ENCODE peak calls at places on chromosomes 7 and 10, in nine cellular contexts. A, Z, J, P, X, N, D, H and M are unnamed samples.

GRCh38 chr10:133159950-133160812 is at the start of gene KNDC1:
- DNase-seq in A (peak), H (no peak), P (no peak), D (no peak), Z (no peak), X (no peak), N (peak), J (no peak), M (no peak)

GRCh38 chr10:131261890-131262289 is 49.6 kb downstream of the TCERG1L start:
- DNase-seq in H (no peak), J (no peak), A (no peak), D (no peak), X (no peak), N (no peak), Z (no peak), P (no peak), M (no peak)

GRCh38 chr10:124367936-124368335 is 50.8 kb downstream of the OAT start:
- DNase-seq in A (no peak), J (no peak), X (no peak), H (no peak), Z (no peak), N (no peak), P (no peak), D (no peak), M (no peak)

GRCh38 chr7:105352018-105352612 is 36.6 kb downstream of the SRPK2 start:
- DNase-seq in J (peak), X (peak), A (peak), N (peak), D (peak), Z (no peak), P (no peak), H (peak), M (peak)

GRCh38 chr10:99285846-99286245 is 43.3 kb upstream of the CNNM1 start:
- DNase-seq in Z (no peak), J (no peak), A (no peak), X (no peak), H (no peak), N (no peak), P (no peak), D (peak), M (no peak)

GRCh38 chr10:126663880-126664279 is 6.6 kb downstream of the C10orf90 start:
- DNase-seq in X (no peak), J (no peak), Z (no peak), A (no peak), P (no peak), N (no peak), D (no peak), H (no peak), M (no peak)

GRCh38 chr7:17936321-17936720 is 4.0 kb downstream of the SNX13 start:
- DNase-seq in J (no peak), D (no peak), X (no peak), N (no peak), H (no peak), P (no peak), A (no peak), Z (no peak), M (no peak)

GRCh38 chr10:12130237-12130872 is 878 bp downstream of the SEC61A2 start:
- DNase-seq in A (peak), H (peak), N (peak), P (no peak), J (no peak), D (peak), Z (peak), X (no peak), M (no peak)

GRCh38 chr7:137313196-137313595 is 30.3 kb downstream of the PTN start:
- DNase-seq in J (no peak), A (no peak), H (no peak), P (no peak), Z (no peak), N (no peak), X (no peak), D (no peak), M (no peak)

GRCh38 chr10:71621263-71621751 is 98.3 kb downstream of the C10orf105 start:
- DNase-seq in N (no peak), J (no peak), P (no peak), X (no peak), H (no peak), Z (no peak), A (no peak), D (peak), M (no peak)

GRCh38 chr10:80964179-80964578 is 426.5 kb downstream of the SH2D4B start:
- DNase-seq in N (no peak), P (no peak), A (no peak), Z (no peak), H (no peak), D (no peak), J (no peak), X (no peak), M (no peak)

GRCh38 chr7:127252380-127252718 is 392 bp downstream of the GRM8 start:
- DNase-seq in A (no peak), J (no peak), Z (no peak), P (no peak), D (no peak), N (no peak), X (no peak), H (no peak), M (no peak)

GRCh38 chr7:44729949-44730590 is 18.6 kb upstream of the ZMIZ2 start:
- DNase-seq in H (no peak), Z (no peak), J (no peak), A (no peak), D (no peak), X (no peak), P (no peak), N (no peak), M (no peak)

GRCh38 chr7:816751-817671 is 15.3 kb upstream of the SUN1 start:
- DNase-seq in H (no peak), J (no peak), A (no peak), Z (no peak), X (peak), N (peak), P (no peak), D (no peak), M (no peak)

GRCh38 chr10:103145860-103146466 is 47.1 kb downstream of the NT5C2 start:
- DNase-seq in P (peak), N (peak), X (no peak), A (no peak), D (peak), H (no peak), J (peak), Z (peak), M (peak)

GRCh38 chr7:11751807-11752389 is 80.1 kb downstream of the THSD7A start:
- DNase-seq in D (peak), Z (no peak), X (no peak), N (no peak), J (no peak), A (no peak), P (no peak), H (no peak), M (no peak)

GRCh38 chr7:80881361-80881760 is 37.5 kb downstream of the SEMA3C start:
- DNase-seq in N (no peak), D (no peak), J (no peak), P (no peak), A (no peak), X (no peak), H (no peak), Z (no peak), M (no peak)

GRCh38 chr10:88986549-88987242 is 3.9 kb upstream of the FAS start:
- DNase-seq in Z (no peak), J (no peak), X (no peak), N (peak), H (no peak), P (no peak), A (peak), D (no peak), M (peak)

GRCh38 chr10:43355749-43356371 is 15.6 kb upstream of the FXYD4 start:
- DNase-seq in N (no peak), D (peak), H (no peak), X (no peak), J (no peak), Z (peak), P (no peak), A (no peak), M (no peak)

GRCh38 chr7:20019757-20020432 is 197.3 kb downstream of the MACC1 start:
- DNase-seq in X (no peak), H (no peak), D (no peak), N (no peak), J (no peak), P (no peak), A (no peak), Z (no peak), M (no peak)

GRCh38 chr10:44334621-44335184 is 50.2 kb downstream of the CXCL12 start:
- DNase-seq in Z (no peak), A (no peak), J (no peak), P (no peak), D (peak), N (peak), H (peak), X (no peak), M (no peak)

GRCh38 chr10:13276749-13277394 is 23.0 kb downstream of the PHYH start:
- DNase-seq in P (no peak), N (no peak), H (no peak), J (no peak), Z (no peak), X (no peak), A (no peak), D (peak), M (no peak)

GRCh38 chr7:129951076-129952011 is 1.4 kb downstream of the UBE2H start:
- DNase-seq in Z (no peak), A (no peak), J (no peak), N (no peak), P (no peak), H (no peak), X (no peak), D (peak), M (no peak)